ENCODE peak calls at places on chromosomes 2 and 18, in five cellular contexts. One of them, this sample, is unnamed.
A peak's percentile ranks its signal among the peaks of the same experiment; 100 is the strongest.

GRCh38 chr18:62585274-62586147 is 62.7 kb downstream of the ZCCHC2 start:
- DNase-seq in upper lobe of left lung: no peak
- DNase-seq in K562: no peak
- DNase-seq in HepG2: no peak
- DNase-seq in prostate gland: no peak
- DNase-seq in this sample: no peak

GRCh38 chr18:52670903-52671302 is 330.9 kb downstream of the DCC start:
- DNase-seq in prostate gland: peak; percentile 9
- DNase-seq in K562: no peak
- DNase-seq in HepG2: peak; percentile 4
- DNase-seq in upper lobe of left lung: no peak
- DNase-seq in this sample: no peak

GRCh38 chr2:43154685-43155084 is 71.7 kb downstream of the ZFP36L2 start:
- DNase-seq in K562: no peak
- DNase-seq in upper lobe of left lung: no peak
- DNase-seq in HepG2: no peak
- DNase-seq in prostate gland: no peak
- DNase-seq in this sample: no peak

GRCh38 chr2:42853571-42854206 is 61.3 kb upstream of the HAAO start:
- DNase-seq in K562: no peak
- DNase-seq in HepG2: no peak
- DNase-seq in upper lobe of left lung: no peak
- DNase-seq in prostate gland: no peak
- DNase-seq in this sample: no peak

GRCh38 chr2:35220471-35220870 is 1135.1 kb upstream of the CRIM1 start:
- DNase-seq in prostate gland: no peak
- DNase-seq in K562: no peak
- DNase-seq in HepG2: no peak
- DNase-seq in upper lobe of left lung: no peak
- DNase-seq in this sample: no peak

GRCh38 chr2:124867247-124867646 is 842.2 kb downstream of the CNTNAP5 start:
- DNase-seq in upper lobe of left lung: no peak
- DNase-seq in K562: no peak
- DNase-seq in HepG2: no peak
- DNase-seq in prostate gland: no peak
- DNase-seq in this sample: no peak

GRCh38 chr2:144162652-144163051 is 357.3 kb downstream of the ZEB2 start:
- DNase-seq in prostate gland: peak; percentile 6
- DNase-seq in upper lobe of left lung: no peak
- DNase-seq in HepG2: peak; percentile 35
- DNase-seq in K562: peak; percentile 18
- DNase-seq in this sample: peak; percentile 28

GRCh38 chr18:12302391-12303147 is 5.5 kb upstream of the TUBB6 start:
- DNase-seq in prostate gland: no peak
- DNase-seq in K562: peak; percentile 92
- DNase-seq in upper lobe of left lung: no peak
- DNase-seq in HepG2: no peak
- DNase-seq in this sample: no peak

GRCh38 chr2:28269019-28269784 is 123.5 kb upstream of the FOSL2 start:
- DNase-seq in upper lobe of left lung: no peak
- DNase-seq in HepG2: peak; percentile 49
- DNase-seq in K562: peak; percentile 79
- DNase-seq in prostate gland: peak; percentile 59
- DNase-seq in this sample: peak; percentile 46

GRCh38 chr2:125516496-125517109 is 1139.4 kb upstream of the GYPC start:
- DNase-seq in K562: peak; percentile 23
- DNase-seq in HepG2: peak; percentile 10
- DNase-seq in prostate gland: no peak
- DNase-seq in upper lobe of left lung: no peak
- DNase-seq in this sample: no peak

GRCh38 chr2:201915446-201915845 is 109.1 kb downstream of the CDK15 start:
- DNase-seq in K562: no peak
- DNase-seq in prostate gland: no peak
- DNase-seq in upper lobe of left lung: no peak
- DNase-seq in HepG2: no peak
- DNase-seq in this sample: no peak

GRCh38 chr2:157677941-157678340 is 49.3 kb upstream of the ACVR1C start:
- DNase-seq in HepG2: no peak
- DNase-seq in prostate gland: no peak
- DNase-seq in K562: no peak
- DNase-seq in upper lobe of left lung: no peak
- DNase-seq in this sample: no peak

GRCh38 chr2:99657691-99658258 is 168.0 kb upstream of the REV1 start:
- DNase-seq in K562: no peak
- DNase-seq in prostate gland: no peak
- DNase-seq in upper lobe of left lung: no peak
- DNase-seq in HepG2: no peak
- DNase-seq in this sample: no peak

GRCh38 chr2:18290386-18290785 is 270.1 kb downstream of the RDH14 start:
- DNase-seq in K562: no peak
- DNase-seq in prostate gland: no peak
- DNase-seq in HepG2: no peak
- DNase-seq in upper lobe of left lung: no peak
- DNase-seq in this sample: no peak

GRCh38 chr2:196176142-196176738 is 4.9 kb upstream of the STK17B start:
- DNase-seq in prostate gland: no peak
- DNase-seq in upper lobe of left lung: peak; percentile 80
- DNase-seq in K562: no peak
- DNase-seq in HepG2: no peak
- DNase-seq in this sample: peak; percentile 46

GRCh38 chr2:182077023-182077422 is 91.4 kb downstream of the PPP1R1C start:
- DNase-seq in HepG2: no peak
- DNase-seq in K562: no peak
- DNase-seq in prostate gland: no peak
- DNase-seq in upper lobe of left lung: no peak
- DNase-seq in this sample: no peak

GRCh38 chr18:21051615-21052014 is 60.0 kb downstream of the ROCK1 start:
- DNase-seq in K562: no peak
- DNase-seq in prostate gland: no peak
- DNase-seq in upper lobe of left lung: no peak
- DNase-seq in HepG2: no peak
- DNase-seq in this sample: no peak

GRCh38 chr2:74919827-74920226 is 38.6 kb upstream of the POLE4 start:
- DNase-seq in HepG2: peak; percentile 31
- DNase-seq in prostate gland: peak; percentile 11
- DNase-seq in upper lobe of left lung: peak; percentile 92
- DNase-seq in K562: peak; percentile 77
- DNase-seq in this sample: peak; percentile 68

GRCh38 chr2:201831469-201831868 is 25.1 kb downstream of the CDK15 start:
- DNase-seq in HepG2: no peak
- DNase-seq in upper lobe of left lung: no peak
- DNase-seq in K562: no peak
- DNase-seq in prostate gland: no peak
- DNase-seq in this sample: no peak

GRCh38 chr18:39600894-39601293 is 2035.3 kb upstream of the CELF4 start:
- DNase-seq in upper lobe of left lung: no peak
- DNase-seq in prostate gland: no peak
- DNase-seq in HepG2: no peak
- DNase-seq in K562: no peak
- DNase-seq in this sample: no peak

GRCh38 chr18:39604836-39605235 is 2039.2 kb upstream of the CELF4 start:
- DNase-seq in prostate gland: no peak
- DNase-seq in upper lobe of left lung: no peak
- DNase-seq in K562: no peak
- DNase-seq in HepG2: no peak
- DNase-seq in this sample: no peak

GRCh38 chr18:39599251-39599650 is 2033.7 kb upstream of the CELF4 start:
- DNase-seq in prostate gland: no peak
- DNase-seq in K562: no peak
- DNase-seq in upper lobe of left lung: no peak
- DNase-seq in HepG2: no peak
- DNase-seq in this sample: no peak

GRCh38 chr18:39596891-39597290 is 2031.3 kb upstream of the CELF4 start:
- DNase-seq in HepG2: no peak
- DNase-seq in K562: no peak
- DNase-seq in upper lobe of left lung: no peak
- DNase-seq in prostate gland: no peak
- DNase-seq in this sample: no peak

DNA sequence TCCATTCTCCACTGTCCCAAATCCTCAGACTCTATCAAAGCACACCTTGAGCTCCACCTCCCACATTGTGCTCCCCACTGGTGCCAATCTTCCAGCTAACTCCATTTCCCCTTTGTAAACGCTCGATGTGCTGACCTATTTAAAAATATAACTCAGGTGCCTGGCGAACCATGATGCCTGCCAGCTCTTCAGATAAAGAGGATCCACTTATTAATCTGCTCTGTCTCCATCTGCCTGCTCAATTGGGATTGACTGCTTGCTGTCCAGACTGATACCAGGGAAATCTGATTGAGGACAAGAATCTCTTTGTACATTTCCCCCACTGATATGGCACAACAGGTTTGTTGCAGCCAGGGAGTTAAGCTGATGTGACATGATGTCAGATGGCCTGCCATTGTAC is 2036.5 kb upstream of the CELF4 start:
- DNase-seq in upper lobe of left lung: no peak
- DNase-seq in K562: no peak
- DNase-seq in HepG2: no peak
- DNase-seq in prostate gland: no peak
- DNase-seq in this sample: no peak
- TF ChIP-seq POLR2AphosphoS5 in upper lobe of left lung: no peak
- TF ChIP-seq POLR2AphosphoS5 in K562: no peak
- TF ChIP-seq POLR2AphosphoS5 in HepG2: no peak
- TF ChIP-seq POLR2AphosphoS5 in prostate gland: no peak
- TF ChIP-seq POLR2AphosphoS5 in this sample: no peak

GRCh38 chr18:57559311-57559710 is 27.2 kb downstream of the FECH start:
- DNase-seq in HepG2: no peak
- DNase-seq in prostate gland: no peak
- DNase-seq in K562: no peak
- DNase-seq in upper lobe of left lung: no peak
- DNase-seq in this sample: no peak

GRCh38 chr18:57561728-57562423 is 24.6 kb downstream of the FECH start:
- DNase-seq in HepG2: peak; percentile 47
- DNase-seq in upper lobe of left lung: no peak
- DNase-seq in prostate gland: no peak
- DNase-seq in K562: peak; percentile 52
- DNase-seq in this sample: no peak
- TF ChIP-seq POLR2A in HepG2: no peak
- TF ChIP-seq POLR2A in upper lobe of left lung: no peak
- TF ChIP-seq POLR2A in prostate gland: no peak
- TF ChIP-seq POLR2A in K562: no peak
- TF ChIP-seq POLR2A in this sample: no peak

GRCh38 chr2:106572541-106573148 is 85.5 kb downstream of the CD8B2 start:
- DNase-seq in HepG2: peak; percentile 24
- DNase-seq in prostate gland: no peak
- DNase-seq in upper lobe of left lung: no peak
- DNase-seq in K562: peak; percentile 21
- DNase-seq in this sample: no peak
- TF ChIP-seq CTCF in HepG2: peak; percentile 69
- TF ChIP-seq CTCF in prostate gland: peak; percentile 52
- TF ChIP-seq CTCF in upper lobe of left lung: no peak
- TF ChIP-seq CTCF in K562: peak; percentile 49
- TF ChIP-seq CTCF in this sample: peak; percentile 47

GRCh38 chr2:189836644-189837043 is 52.4 kb downstream of the PMS1 start:
- DNase-seq in prostate gland: no peak
- DNase-seq in K562: no peak
- DNase-seq in upper lobe of left lung: no peak
- DNase-seq in HepG2: no peak
- DNase-seq in this sample: no peak
- TF ChIP-seq POLR2AphosphoS5 in prostate gland: no peak
- TF ChIP-seq POLR2AphosphoS5 in K562: no peak
- TF ChIP-seq POLR2AphosphoS5 in upper lobe of left lung: no peak
- TF ChIP-seq POLR2AphosphoS5 in HepG2: no peak
- TF ChIP-seq POLR2AphosphoS5 in this sample: no peak

GRCh38 chr2:174593574-174594203 is 3.9 kb downstream of the WIPF1 start:
- DNase-seq in prostate gland: no peak
- DNase-seq in K562: peak; percentile 32
- DNase-seq in upper lobe of left lung: no peak
- DNase-seq in HepG2: no peak
- DNase-seq in this sample: no peak
- TF ChIP-seq POLR2A in prostate gland: no peak
- TF ChIP-seq POLR2A in K562: no peak
- TF ChIP-seq POLR2A in upper lobe of left lung: no peak
- TF ChIP-seq POLR2A in HepG2: no peak
- TF ChIP-seq POLR2A in this sample: no peak

GRCh38 chr2:216693414-216694100 is 1.8 kb downstream of the IGFBP5 start:
- DNase-seq in upper lobe of left lung: no peak
- DNase-seq in prostate gland: no peak
- DNase-seq in K562: no peak
- DNase-seq in HepG2: no peak
- DNase-seq in this sample: no peak
- TF ChIP-seq CTCF in upper lobe of left lung: no peak
- TF ChIP-seq CTCF in prostate gland: no peak
- TF ChIP-seq CTCF in K562: no peak
- TF ChIP-seq CTCF in HepG2: no peak
- TF ChIP-seq CTCF in this sample: no peak

DNA sequence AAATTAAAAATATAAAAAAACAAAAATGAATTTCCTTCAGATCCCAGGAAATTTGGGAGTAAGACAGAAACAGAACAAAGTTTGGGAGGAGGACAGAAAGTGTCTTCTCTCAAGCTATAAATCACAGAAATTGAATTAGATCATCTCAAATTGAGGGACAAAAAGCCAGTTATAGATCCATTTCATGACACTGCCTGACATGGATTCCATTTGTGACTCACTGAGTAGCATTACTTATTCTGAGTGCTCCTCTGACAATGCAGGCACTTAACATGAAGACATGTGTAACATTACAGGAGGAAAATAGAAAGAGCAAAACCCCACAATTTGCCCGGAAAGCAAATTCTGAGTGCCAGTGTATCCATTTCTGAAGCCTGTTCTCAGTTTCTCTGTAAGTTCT is 63.9 kb upstream of the CREB1 start:
- DNase-seq in prostate gland: no peak
- DNase-seq in upper lobe of left lung: no peak
- DNase-seq in K562: no peak
- DNase-seq in HepG2: no peak
- DNase-seq in this sample: no peak
- TF ChIP-seq POLR2AphosphoS5 in prostate gland: no peak
- TF ChIP-seq POLR2AphosphoS5 in upper lobe of left lung: no peak
- TF ChIP-seq POLR2AphosphoS5 in K562: no peak
- TF ChIP-seq POLR2AphosphoS5 in HepG2: no peak
- TF ChIP-seq POLR2AphosphoS5 in this sample: no peak